ENCODE peak calls at places on chromosome 14, in five cellular contexts. D is mesenchymal stem cell, U is H1, V is IMR-90, X is H9. B is an unnamed sample.

GRCh38 chr14:47675489-47676300 is at the start of gene MDGA2:
- DNase-seq in D (peak; percentile 74), U (peak; percentile 80), X (peak; percentile 82), V (no peak), B (peak; percentile 56)

GRCh38 chr14:91521058-91521721 is 11.1 kb upstream of the PPP4R3A start:
- DNase-seq in D (no peak), U (no peak), X (no peak), V (no peak), B (no peak)

GRCh38 chr14:103542545-103543088 is 13.6 kb downstream of the TRMT61A start:
- DNase-seq in U (peak; percentile 90), V (no peak), X (peak; percentile 94), D (no peak), B (peak; percentile 91)

GRCh38 chr14:62322216-62322615 is 560.0 kb downstream of the SNAPC1 start:
- DNase-seq in V (no peak), X (no peak), U (no peak), D (no peak), B (no peak)

GRCh38 chr14:64943556-64943955 is 1.0 kb upstream of the GPX2 start:
- DNase-seq in U (no peak), D (no peak), V (no peak), X (no peak), B (no peak)

GRCh38 chr14:68042591-68043210 is 223.1 kb downstream of the RAD51B start:
- DNase-seq in U (no peak), X (no peak), D (peak; percentile 26), V (no peak), B (peak; percentile 32)

GRCh38 chr14:85257287-85257686 is 272.7 kb upstream of the FLRT2 start:
- DNase-seq in V (no peak), D (no peak), X (no peak), U (no peak), B (no peak)

GRCh38 chr14:79549515-79549914 is 661.8 kb downstream of the DIO2 start:
- DNase-seq in U (no peak), V (peak; percentile 59), X (no peak), D (peak; percentile 20), B (no peak)

GRCh38 chr14:84520711-84521338 is 1009.1 kb upstream of the FLRT2 start:
- DNase-seq in V (peak; percentile 5), U (no peak), D (no peak), X (no peak), B (no peak)

GRCh38 chr14:65354131-65354530 is 58.4 kb upstream of the FUT8 start:
- DNase-seq in D (no peak), U (no peak), X (no peak), V (no peak), B (no peak)

GRCh38 chr14:92409069-92409468 is 86.1 kb downstream of the SLC24A4 start:
- DNase-seq in X (no peak), D (peak; percentile 37), V (no peak), U (no peak), B (no peak)

GRCh38 chr14:50635136-50635535 is 33.0 kb downstream of the SAV1 start:
- DNase-seq in X (no peak), U (no peak), D (no peak), V (peak; percentile 31), B (no peak)

GRCh38 chr14:86003998-86004397 is 474.1 kb downstream of the FLRT2 start:
- DNase-seq in V (peak; percentile 87), X (no peak), U (no peak), D (no peak), B (no peak)

GRCh38 chr14:72236629-72237028 is 304.4 kb downstream of the RGS6 start:
- DNase-seq in U (no peak), D (no peak), X (no peak), V (no peak), B (no peak)

GRCh38 chr14:65776193-65776592 is 363.7 kb downstream of the FUT8 start:
- DNase-seq in X (no peak), U (no peak), D (no peak), V (no peak), B (no peak)

GRCh38 chr14:31703056-31703455 is 141.9 kb downstream of the NUBPL start:
- DNase-seq in U (no peak), X (no peak), D (no peak), V (peak; percentile 1), B (no peak)

GRCh38 chr14:72714094-72714493 is 179.8 kb downstream of the DPF3 start:
- DNase-seq in D (no peak), V (no peak), U (no peak), X (no peak), B (no peak)

GRCh38 chr14:49895480-49895879 is 2.6 kb downstream of the ARF6 start:
- DNase-seq in D (no peak), V (no peak), U (no peak), X (no peak), B (no peak)

GRCh38 chr14:105489607-105490317 is 1.3 kb upstream of the TEDC1 start:
- DNase-seq in D (peak; percentile 88), U (peak; percentile 85), V (peak; percentile 76), X (peak; percentile 86), B (no peak)

GRCh38 chr14:45112886-45113772 is 21.2 kb downstream of the FKBP3 start:
- DNase-seq in V (peak; percentile 62), U (no peak), X (no peak), D (peak; percentile 18), B (no peak)

GRCh38 chr14:78316058-78316457 is 145.9 kb downstream of the NRXN3 start:
- DNase-seq in X (no peak), U (no peak), V (no peak), D (no peak), B (peak; percentile 27)
- H3K18ac ChIP-seq in X (no peak overlapping the region), U (no peak overlapping the region), V (no peak overlapping the region), D (no peak overlapping the region), B (no peak overlapping the region)

GRCh38 chr14:54653764-54654469 is 87.0 kb downstream of the SAMD4A start:
- DNase-seq in V (peak; percentile 88), X (no peak), D (peak; percentile 97), U (no peak), B (no peak)
- H3K14ac ChIP-seq in V (peak overlapping the region; percentile 81), X (no peak overlapping the region), D (no peak overlapping the region), U (no peak overlapping the region), B (no peak overlapping the region)

DNA sequence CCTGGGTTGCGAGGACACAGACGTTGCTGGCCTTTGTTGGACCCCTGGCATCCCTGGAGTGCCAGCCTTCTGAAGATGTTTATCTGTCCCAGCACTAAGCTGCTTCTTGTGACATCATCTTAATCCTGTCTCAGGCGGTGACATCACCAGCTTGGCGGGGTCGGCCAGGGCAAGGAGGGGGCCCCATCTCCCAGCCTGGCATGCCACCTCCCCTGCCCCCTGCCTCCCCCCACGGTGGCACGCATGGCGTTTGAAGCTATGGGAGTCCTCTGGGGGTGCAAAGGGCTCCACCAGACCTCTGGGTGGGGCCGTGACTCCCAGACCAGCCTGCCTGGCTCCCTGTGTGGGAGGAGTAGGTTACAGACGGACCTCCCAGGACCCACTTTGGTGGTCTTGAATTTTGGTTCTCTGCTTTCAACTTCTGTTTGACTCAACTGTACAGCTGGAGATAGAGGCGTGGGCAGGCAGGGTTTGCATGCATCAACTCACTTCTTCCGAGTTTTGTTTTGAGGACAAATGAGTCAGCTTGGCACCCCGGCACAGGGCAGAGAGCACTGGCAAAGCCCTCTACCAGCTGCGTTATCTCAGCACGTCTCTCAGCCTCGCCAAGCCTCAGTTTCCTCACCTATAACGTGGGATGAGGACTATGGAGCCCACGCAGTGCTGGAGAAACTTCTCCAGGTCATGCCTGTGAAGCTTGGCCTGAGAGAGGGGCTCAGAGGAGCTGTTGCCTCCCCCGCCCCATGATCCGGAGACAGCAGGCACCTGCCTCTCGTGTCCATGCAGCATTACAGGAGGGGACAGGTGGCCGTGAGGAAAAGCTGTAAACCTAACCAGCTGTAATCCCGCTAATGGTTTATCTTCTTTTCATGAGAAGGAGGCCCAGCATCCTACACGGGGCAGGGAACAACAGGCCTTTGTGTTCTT is 38.8 kb upstream of the EML1 start:
- DNase-seq in U (no peak), X (no peak), V (no peak), D (peak; percentile 31), B (no peak)
- H3K4me2 ChIP-seq in U (no peak overlapping the region), X (no peak overlapping the region), V (no peak overlapping the region), D (no peak overlapping the region), B (no peak overlapping the region)

GRCh38 chr14:53955671-53956426 is 776 bp downstream of the BMP4 start:
- DNase-seq in X (peak; percentile 61), U (peak; percentile 84), V (no peak), D (peak; percentile 74), B (no peak)
- H3K18ac ChIP-seq in X (no peak overlapping the region), U (peak overlapping the region; percentile 88), V (peak overlapping the region; percentile 70), D (peak overlapping the region; percentile 72), B (peak overlapping the region; percentile 53)

DNA sequence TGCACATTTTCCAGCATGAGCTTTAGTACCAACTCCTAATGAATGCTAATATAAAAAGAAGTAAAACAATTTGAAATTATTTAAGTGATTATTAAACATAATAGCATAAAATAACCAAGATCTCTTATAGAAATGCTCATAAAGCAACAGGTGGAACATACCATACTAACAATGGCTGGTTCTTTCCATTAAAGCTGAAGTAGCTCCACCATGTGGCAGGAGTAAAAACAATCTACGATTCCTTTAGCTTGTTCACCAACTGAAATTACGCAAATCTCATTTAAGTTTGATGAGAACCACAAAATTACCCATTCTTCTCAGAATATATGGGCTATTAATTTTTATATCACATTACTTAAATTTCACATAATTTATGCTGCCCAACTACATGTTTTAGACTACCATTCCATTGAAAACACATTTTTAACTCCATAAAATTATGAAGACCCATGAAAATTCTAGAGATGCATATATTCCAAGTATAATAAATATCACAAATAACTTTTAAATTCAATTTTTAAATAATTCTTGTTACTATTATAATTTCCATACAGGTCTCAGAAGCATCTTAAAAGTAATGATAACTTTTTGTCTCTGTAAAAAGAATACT is 213.6 kb downstream of the DAD1 start:
- DNase-seq in X (no peak), V (peak; percentile 68), U (no peak), D (peak; percentile 65), B (peak; percentile 33)
- H3K14ac ChIP-seq in X (no peak overlapping the region), V (no peak overlapping the region), U (no peak overlapping the region), D (no peak overlapping the region), B (no peak overlapping the region)

DNA sequence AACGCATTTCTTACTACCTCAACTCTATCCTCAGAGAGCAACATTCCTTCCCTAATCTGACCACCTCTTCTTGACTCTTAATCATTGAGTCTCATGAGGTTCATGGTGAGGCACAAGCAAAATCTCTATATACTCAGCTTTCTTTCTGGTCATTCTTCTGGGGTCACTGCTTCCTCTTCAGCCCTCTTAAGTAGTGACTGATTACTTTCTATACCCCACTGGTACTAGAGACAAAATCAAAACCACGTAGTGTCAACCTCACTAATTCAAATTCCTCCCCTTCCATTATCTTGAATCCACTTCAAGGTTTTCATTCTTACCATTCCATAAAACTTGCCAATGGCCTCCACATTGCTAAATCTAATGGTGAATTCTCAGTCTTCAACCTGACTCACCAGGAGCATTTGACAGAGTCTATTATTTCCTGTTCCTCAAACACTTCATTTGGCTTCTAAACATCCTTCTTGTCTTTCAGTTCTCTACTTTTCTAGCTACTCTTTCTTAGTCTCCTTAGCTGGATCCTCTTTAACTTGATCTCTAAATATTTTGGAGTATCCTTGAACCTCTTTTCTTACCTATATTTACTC is 6.8 kb downstream of the WDHD1 start:
- DNase-seq in U (no peak), X (no peak), V (peak; percentile 51), D (peak; percentile 14), B (no peak)
- H3K4me2 ChIP-seq in U (no peak overlapping the region), X (no peak overlapping the region), V (peak overlapping the region; percentile 55), D (no peak overlapping the region), B (no peak overlapping the region)

GRCh38 chr14:89909586-89909985 is 44.9 kb downstream of the EFCAB11 start:
- DNase-seq in U (no peak), D (no peak), V (no peak), X (no peak), B (no peak)
- H3K18ac ChIP-seq in U (no peak overlapping the region), D (no peak overlapping the region), V (peak overlapping the region; percentile 98), X (no peak overlapping the region), B (no peak overlapping the region)